ENCODE peak calls at places on chromosome 22, in seven cellular contexts. R is effector memory CD4-positive, alpha-beta T cell; Y is A549; W is cardiac muscle cell; N is caudate nucleus; M is AG04450; B is fibroblast of lung. X is an unnamed sample.

GRCh38 chr22:38397189-38398097 is 57.6 kb downstream of the KCNJ4 start:
- DNase-seq in R (no peak), Y (peak; percentile 26), W (peak; percentile 66), N (no peak), M (no peak), B (peak; percentile 42), X (peak; percentile 21)

GRCh38 chr22:37193629-37194191 is 5.7 kb upstream of the C1QTNF6 start:
- DNase-seq in R (no peak), Y (peak; percentile 83), W (no peak), N (no peak), M (no peak), B (no peak), X (peak; percentile 24)

GRCh38 chr22:21657020-21657360 is 8.8 kb upstream of the PPIL2 start:
- DNase-seq in R (no peak), Y (no peak), W (no peak), N (no peak), M (no peak), B (no peak), X (no peak)

GRCh38 chr22:37824674-37825641 is 1.8 kb downstream of the GALR3 start:
- DNase-seq in R (no peak), Y (no peak), W (no peak), N (no peak), M (no peak), B (no peak), X (no peak)

GRCh38 chr22:36010913-36011312 is 17.7 kb downstream of the RBFOX2 start:
- DNase-seq in R (no peak), Y (no peak), W (no peak), N (no peak), M (peak; percentile 55), B (peak; percentile 90), X (peak; percentile 49)

GRCh38 chr22:27377501-27377900 is 424.1 kb downstream of the MN1 start:
- DNase-seq in R (no peak), Y (no peak), W (no peak), N (no peak), M (no peak), B (no peak), X (no peak)

GRCh38 chr22:26658671-26659478 is 1.5 kb downstream of the MIAT start:
- DNase-seq in R (peak; percentile 67), Y (peak; percentile 93), W (no peak), N (peak; percentile 75), M (peak; percentile 86), B (peak; percentile 87), X (peak; percentile 52)

GRCh38 chr22:47695176-47695575 is 932.7 kb downstream of the TBC1D22A start:
- DNase-seq in R (no peak), Y (no peak), W (no peak), N (no peak), M (no peak), B (no peak), X (no peak)

GRCh38 chr22:47606426-47606825 is 844.0 kb downstream of the TBC1D22A start:
- DNase-seq in R (no peak), Y (no peak), W (no peak), N (no peak), M (no peak), B (no peak), X (no peak)

GRCh38 chr22:42701694-42702093 is 19.0 kb downstream of the A4GALT start:
- DNase-seq in R (no peak), Y (no peak), W (no peak), N (no peak), M (no peak), B (no peak), X (no peak)

GRCh38 chr22:47013861-47014635 is 251.6 kb downstream of the TBC1D22A start:
- DNase-seq in R (no peak), Y (no peak), W (no peak), N (no peak), M (no peak), B (no peak), X (no peak)

GRCh38 chr22:40345801-40346177 is 511 bp upstream of the ADSL start:
- DNase-seq in R (no peak), Y (no peak), W (peak; percentile 47), N (no peak), M (no peak), B (no peak), X (no peak)

GRCh38 chr22:39916496-39916895 is 15.6 kb downstream of the GRAP2 start:
- DNase-seq in R (no peak), Y (no peak), W (no peak), N (no peak), M (no peak), B (no peak), X (no peak)

GRCh38 chr22:35154937-35155387 is 89.0 kb downstream of the ISX start:
- DNase-seq in R (no peak), Y (peak; percentile 64), W (peak; percentile 82), N (no peak), M (peak; percentile 11), B (peak; percentile 48), X (peak; percentile 56)

GRCh38 chr22:50678651-50679521 is 6.3 kb downstream of the SHANK3 start:
- DNase-seq in R (no peak), Y (no peak), W (no peak), N (no peak), M (no peak), B (no peak), X (no peak)

GRCh38 chr22:47605886-47606285 is 843.4 kb downstream of the TBC1D22A start:
- DNase-seq in R (no peak), Y (no peak), W (no peak), N (no peak), M (no peak), B (no peak), X (no peak)

GRCh38 chr22:40635008-40635939 is 1.2 kb downstream of the MRTFA start:
- DNase-seq in R (no peak), Y (no peak), W (no peak), N (no peak), M (no peak), B (peak; percentile 56), X (peak; percentile 30)

GRCh38 chr22:22030493-22031182 is 48.1 kb upstream of the TOP3B start:
- DNase-seq in R (no peak), Y (peak; percentile 14), W (peak; percentile 47), N (no peak), M (no peak), B (peak; percentile 21), X (peak; percentile 9)

DNA sequence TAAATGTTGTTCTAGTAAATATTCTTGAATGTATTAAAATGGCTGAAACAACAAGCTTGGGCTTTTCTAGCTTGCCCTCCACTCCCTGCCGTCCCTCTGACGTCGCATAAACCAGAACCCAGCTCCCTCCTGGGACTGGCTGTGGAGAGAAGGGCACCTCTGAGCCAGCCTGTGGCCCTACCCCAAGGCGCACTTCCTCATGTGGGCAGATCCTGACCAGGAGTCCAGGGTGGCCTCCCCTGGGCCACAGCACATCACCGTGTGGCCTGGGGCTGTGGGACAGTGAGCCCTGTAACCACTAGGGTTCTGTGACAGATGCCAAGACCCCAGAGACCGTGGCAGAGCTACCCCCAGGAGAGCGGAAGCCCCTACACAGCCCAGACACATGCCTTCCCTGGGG is 10.2 kb upstream of the ADORA2A start:
- DNase-seq in R (no peak), Y (no peak), W (no peak), N (no peak), M (no peak), B (no peak), X (no peak)
- H3K27ac ChIP-seq in R (no peak overlapping the region), Y (no peak overlapping the region), W (no peak overlapping the region), N (no peak overlapping the region), M (no peak overlapping the region), B (no peak overlapping the region), X (no peak overlapping the region)

DNA sequence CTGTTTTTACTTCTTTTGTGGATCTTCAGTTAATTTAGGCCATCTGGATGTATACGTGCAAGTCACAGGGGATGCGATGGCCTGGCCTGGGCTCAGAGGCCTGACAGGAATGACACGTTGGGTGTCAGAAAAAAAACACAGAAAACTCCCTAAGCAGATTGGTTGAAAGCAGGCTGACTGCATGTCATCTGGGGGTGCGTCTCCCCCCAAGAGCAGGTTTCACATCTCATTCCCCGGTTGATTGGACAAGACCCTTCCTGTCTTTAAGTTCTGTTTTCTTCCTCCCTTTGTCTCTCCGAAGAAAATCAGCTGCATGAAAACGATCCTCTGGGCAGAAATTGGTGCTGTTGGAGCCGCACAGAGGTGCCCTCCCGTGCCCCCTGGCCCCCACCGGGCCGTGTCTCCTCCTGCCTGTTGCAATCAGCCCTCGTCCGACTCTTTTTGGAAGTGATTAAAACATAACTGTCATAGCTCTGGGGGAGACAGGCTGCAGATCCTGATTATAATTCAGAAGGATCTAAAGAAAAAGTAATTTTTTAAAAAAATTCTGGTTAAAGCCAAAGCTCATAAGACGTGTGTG is 71.8 kb upstream of the PARVG start:
- DNase-seq in R (no peak), Y (no peak), W (no peak), N (no peak), M (no peak), B (no peak), X (no peak)
- H3K27ac ChIP-seq in R (no peak overlapping the region), Y (no peak overlapping the region), W (peak overlapping the region; percentile 86), N (no peak overlapping the region), M (no peak overlapping the region), B (no peak overlapping the region), X (no peak overlapping the region)

GRCh38 chr22:49677495-49677889 is 150.2 kb downstream of the BRD1 start:
- DNase-seq in R (no peak), Y (no peak), W (no peak), N (no peak), M (no peak), B (no peak), X (no peak)

GRCh38 chr22:49676230-49676629 is 151.4 kb downstream of the BRD1 start:
- DNase-seq in R (no peak), Y (no peak), W (no peak), N (no peak), M (no peak), B (no peak), X (no peak)

GRCh38 chr22:49678842-49679170 is 148.9 kb downstream of the BRD1 start:
- DNase-seq in R (no peak), Y (no peak), W (no peak), N (no peak), M (no peak), B (no peak), X (no peak)

GRCh38 chr22:49678137-49678841 is 149.4 kb downstream of the BRD1 start:
- DNase-seq in R (no peak), Y (no peak), W (no peak), N (no peak), M (no peak), B (no peak), X (no peak)

DNA sequence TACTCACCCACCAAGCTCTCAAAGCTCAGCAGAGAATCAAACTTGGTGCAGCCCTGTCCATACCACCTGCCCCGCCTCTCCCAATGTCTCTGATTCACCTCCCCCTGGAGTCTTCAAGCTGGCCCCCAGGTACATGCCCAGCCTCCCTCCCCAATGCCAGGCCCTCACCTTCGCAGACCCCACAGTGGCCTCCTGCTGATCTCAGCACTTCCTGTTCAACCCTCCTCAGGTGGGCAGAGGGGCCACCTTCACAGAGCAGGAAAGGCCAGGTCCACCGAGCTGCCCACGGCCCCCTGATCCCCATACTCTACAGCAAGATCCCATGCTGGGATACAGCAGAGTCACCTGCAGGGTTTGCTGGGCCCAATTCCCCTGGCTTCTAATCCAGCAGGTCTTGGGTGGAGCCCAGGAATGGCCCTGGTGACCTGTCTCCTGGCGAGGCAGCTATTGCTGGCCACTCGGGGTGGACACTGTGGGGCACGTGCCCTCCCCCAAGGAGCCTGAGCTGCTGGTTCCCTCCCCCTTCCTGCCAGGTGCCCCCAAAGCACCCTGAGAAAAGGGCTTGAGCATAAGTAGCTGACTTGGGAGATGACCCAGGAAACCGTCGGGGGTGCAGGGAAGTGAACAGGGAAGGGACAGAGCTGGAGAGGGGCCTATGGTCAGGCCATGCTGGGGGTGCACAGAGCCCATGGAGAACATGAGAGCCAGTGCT is 150.7 kb downstream of the BRD1 start:
- DNase-seq in R (no peak), Y (no peak), W (no peak), N (no peak), M (no peak), B (no peak), X (no peak)
- H3K27ac ChIP-seq in R (no peak overlapping the region), Y (no peak overlapping the region), W (no peak overlapping the region), N (no peak overlapping the region), M (no peak overlapping the region), B (no peak overlapping the region), X (no peak overlapping the region)

GRCh38 chr22:20064140-20064480 is 15.9 kb upstream of the DGCR8 start:
- DNase-seq in R (no peak), Y (no peak), W (no peak), N (no peak), M (no peak), B (no peak), X (no peak)
- H3K27ac ChIP-seq in R (no peak overlapping the region), Y (no peak overlapping the region), W (no peak overlapping the region), N (no peak overlapping the region), M (no peak overlapping the region), B (no peak overlapping the region), X (no peak overlapping the region)

X was measured in endothelial cell of umbilical vein.